ENCODE peak calls at places on chromosomes 11 and 22, in six cellular contexts. One of them, this sample, is unnamed.

GRCh38 chr11:3747704-3748103 is 49.6 kb downstream of the NUP98 start:
- DNase-seq in GF-D8: peak; percentile 13
- DNase-seq in CD8-positive, alpha-beta T cell: no peak
- DNase-seq in T-helper 2 cell: no peak
- DNase-seq in lower leg skin: no peak
- DNase-seq in SK-MEL-5: no peak
- DNase-seq in this sample: peak; percentile 55

GRCh38 chr11:61747389-61748285 is 4.8 kb upstream of the MYRF start:
- DNase-seq in GF-D8: no peak
- DNase-seq in CD8-positive, alpha-beta T cell: no peak
- DNase-seq in T-helper 2 cell: peak; percentile 8
- DNase-seq in lower leg skin: peak; percentile 94
- DNase-seq in SK-MEL-5: peak; percentile 58
- DNase-seq in this sample: peak; percentile 81

GRCh38 chr22:46533434-46533833 is 4.0 kb downstream of the CELSR1 start:
- DNase-seq in GF-D8: no peak
- DNase-seq in CD8-positive, alpha-beta T cell: no peak
- DNase-seq in T-helper 2 cell: no peak
- DNase-seq in lower leg skin: no peak
- DNase-seq in SK-MEL-5: no peak
- DNase-seq in this sample: no peak

GRCh38 chr11:96134622-96135021 is 208.4 kb downstream of the MAML2 start:
- DNase-seq in GF-D8: peak; percentile 3
- DNase-seq in CD8-positive, alpha-beta T cell: no peak
- DNase-seq in T-helper 2 cell: no peak
- DNase-seq in lower leg skin: no peak
- DNase-seq in SK-MEL-5: no peak
- DNase-seq in this sample: peak; percentile 61

GRCh38 chr11:115869780-115870431 is 365.7 kb upstream of the CADM1 start:
- DNase-seq in GF-D8: no peak
- DNase-seq in CD8-positive, alpha-beta T cell: no peak
- DNase-seq in T-helper 2 cell: no peak
- DNase-seq in lower leg skin: no peak
- DNase-seq in SK-MEL-5: peak; percentile 64
- DNase-seq in this sample: no peak

GRCh38 chr11:1199689-1200610 is 22.9 kb upstream of the MUC5B start:
- DNase-seq in GF-D8: no peak
- DNase-seq in CD8-positive, alpha-beta T cell: no peak
- DNase-seq in T-helper 2 cell: no peak
- DNase-seq in lower leg skin: peak; percentile 84
- DNase-seq in SK-MEL-5: no peak
- DNase-seq in this sample: no peak

GRCh38 chr22:48819232-48819631 is 1008.4 kb downstream of the BRD1 start:
- DNase-seq in GF-D8: no peak
- DNase-seq in CD8-positive, alpha-beta T cell: no peak
- DNase-seq in T-helper 2 cell: no peak
- DNase-seq in lower leg skin: peak; percentile 67
- DNase-seq in SK-MEL-5: no peak
- DNase-seq in this sample: no peak

GRCh38 chr11:75066061-75066460 is 30.6 kb downstream of the OR2AT4 start:
- DNase-seq in GF-D8: no peak
- DNase-seq in CD8-positive, alpha-beta T cell: no peak
- DNase-seq in T-helper 2 cell: no peak
- DNase-seq in lower leg skin: no peak
- DNase-seq in SK-MEL-5: no peak
- DNase-seq in this sample: no peak

GRCh38 chr22:30192427-30192826 is 54.1 kb downstream of the LIF start:
- DNase-seq in GF-D8: no peak
- DNase-seq in CD8-positive, alpha-beta T cell: no peak
- DNase-seq in T-helper 2 cell: no peak
- DNase-seq in lower leg skin: no peak
- DNase-seq in SK-MEL-5: no peak
- DNase-seq in this sample: peak; percentile 40

GRCh38 chr11:69943066-69943465 is 123.8 kb upstream of the FGF3 start:
- DNase-seq in GF-D8: no peak
- DNase-seq in CD8-positive, alpha-beta T cell: no peak
- DNase-seq in T-helper 2 cell: no peak
- DNase-seq in lower leg skin: no peak
- DNase-seq in SK-MEL-5: peak; percentile 87
- DNase-seq in this sample: peak; percentile 26

GRCh38 chr11:56885182-56885581 is 103.5 kb upstream of the OR5AK2 start:
- DNase-seq in GF-D8: no peak
- DNase-seq in CD8-positive, alpha-beta T cell: no peak
- DNase-seq in T-helper 2 cell: no peak
- DNase-seq in lower leg skin: no peak
- DNase-seq in SK-MEL-5: peak; percentile 72
- DNase-seq in this sample: no peak

GRCh38 chr22:20267441-20268288 is 453 bp downstream of the RTN4R start:
- DNase-seq in GF-D8: no peak
- DNase-seq in CD8-positive, alpha-beta T cell: no peak
- DNase-seq in T-helper 2 cell: no peak
- DNase-seq in lower leg skin: no peak
- DNase-seq in SK-MEL-5: no peak
- DNase-seq in this sample: no peak

GRCh38 chr11:126229782-126230540 is 18.4 kb downstream of the FAM118B start:
- DNase-seq in GF-D8: no peak
- DNase-seq in CD8-positive, alpha-beta T cell: no peak
- DNase-seq in T-helper 2 cell: no peak
- DNase-seq in lower leg skin: no peak
- DNase-seq in SK-MEL-5: no peak
- DNase-seq in this sample: peak; percentile 58

GRCh38 chr22:29073618-29074275 is 912 bp downstream of the KREMEN1 start:
- DNase-seq in GF-D8: no peak
- DNase-seq in CD8-positive, alpha-beta T cell: no peak
- DNase-seq in T-helper 2 cell: no peak
- DNase-seq in lower leg skin: peak; percentile 91
- DNase-seq in SK-MEL-5: no peak
- DNase-seq in this sample: peak; percentile 12

GRCh38 chr11:47571895-47572294 is 6.5 kb downstream of the PTPMT1 start:
- DNase-seq in GF-D8: no peak
- DNase-seq in CD8-positive, alpha-beta T cell: no peak
- DNase-seq in T-helper 2 cell: no peak
- DNase-seq in lower leg skin: no peak
- DNase-seq in SK-MEL-5: no peak
- DNase-seq in this sample: no peak

GRCh38 chr11:45158891-45159605 is 12.6 kb downstream of the PRDM11 start:
- DNase-seq in GF-D8: no peak
- DNase-seq in CD8-positive, alpha-beta T cell: no peak
- DNase-seq in T-helper 2 cell: no peak
- DNase-seq in lower leg skin: peak; percentile 83
- DNase-seq in SK-MEL-5: no peak
- DNase-seq in this sample: no peak

GRCh38 chr22:17777005-17777716 is 2.9 kb upstream of the BID start:
- DNase-seq in GF-D8: peak; percentile 73
- DNase-seq in CD8-positive, alpha-beta T cell: peak; percentile 81
- DNase-seq in T-helper 2 cell: peak; percentile 39
- DNase-seq in lower leg skin: no peak
- DNase-seq in SK-MEL-5: no peak
- DNase-seq in this sample: peak; percentile 55

GRCh38 chr11:34840736-34841386 is 75.3 kb downstream of the APIP start:
- DNase-seq in GF-D8: peak; percentile 16
- DNase-seq in CD8-positive, alpha-beta T cell: no peak
- DNase-seq in T-helper 2 cell: no peak
- DNase-seq in lower leg skin: no peak
- DNase-seq in SK-MEL-5: peak; percentile 74
- DNase-seq in this sample: peak; percentile 40

GRCh38 chr11:93623179-93623578 is 38.3 kb upstream of the CEP295 start:
- DNase-seq in GF-D8: peak; percentile 2
- DNase-seq in CD8-positive, alpha-beta T cell: no peak
- DNase-seq in T-helper 2 cell: no peak
- DNase-seq in lower leg skin: no peak
- DNase-seq in SK-MEL-5: no peak
- DNase-seq in this sample: no peak

GRCh38 chr11:64206457-64207246 is at the start of gene FERMT3:
- DNase-seq in GF-D8: peak; percentile 95
- DNase-seq in CD8-positive, alpha-beta T cell: peak; percentile 82
- DNase-seq in T-helper 2 cell: peak; percentile 53
- DNase-seq in lower leg skin: peak; percentile 92
- DNase-seq in SK-MEL-5: no peak
- DNase-seq in this sample: peak; percentile 33

GRCh38 chr11:235998-236773 is at the start of gene SIRT3:
- DNase-seq in GF-D8: peak; percentile 35
- DNase-seq in CD8-positive, alpha-beta T cell: peak; percentile 89
- DNase-seq in T-helper 2 cell: peak; percentile 61
- DNase-seq in lower leg skin: peak; percentile 94
- DNase-seq in SK-MEL-5: peak; percentile 82
- DNase-seq in this sample: peak; percentile 85

GRCh38 chr11:3660960-3661359 is 10.2 kb downstream of the CHRNA10 start:
- DNase-seq in GF-D8: no peak
- DNase-seq in CD8-positive, alpha-beta T cell: no peak
- DNase-seq in T-helper 2 cell: no peak
- DNase-seq in lower leg skin: peak; percentile 75
- DNase-seq in SK-MEL-5: no peak
- DNase-seq in this sample: no peak

GRCh38 chr11:30983810-30984441 is 385.6 kb downstream of the DCDC1 start:
- DNase-seq in GF-D8: no peak
- DNase-seq in CD8-positive, alpha-beta T cell: no peak
- DNase-seq in T-helper 2 cell: no peak
- DNase-seq in lower leg skin: no peak
- DNase-seq in SK-MEL-5: no peak
- DNase-seq in this sample: no peak

GRCh38 chr22:37457093-37457893 is 28.9 kb downstream of the MFNG start:
- DNase-seq in GF-D8: no peak
- DNase-seq in CD8-positive, alpha-beta T cell: peak; percentile 80
- DNase-seq in T-helper 2 cell: peak; percentile 77
- DNase-seq in lower leg skin: peak; percentile 92
- DNase-seq in SK-MEL-5: peak; percentile 77
- DNase-seq in this sample: peak; percentile 82

GRCh38 chr22:25153961-25154685 is 45.5 kb upstream of the CRYBB3 start:
- DNase-seq in GF-D8: no peak
- DNase-seq in CD8-positive, alpha-beta T cell: no peak
- DNase-seq in T-helper 2 cell: no peak
- DNase-seq in lower leg skin: no peak
- DNase-seq in SK-MEL-5: peak; percentile 42
- DNase-seq in this sample: peak; percentile 63

GRCh38 chr11:64934765-64935633 is 694 bp downstream of the GPHA2 start:
- DNase-seq in GF-D8: no peak
- DNase-seq in CD8-positive, alpha-beta T cell: no peak
- DNase-seq in T-helper 2 cell: no peak
- DNase-seq in lower leg skin: peak; percentile 76
- DNase-seq in SK-MEL-5: no peak
- DNase-seq in this sample: no peak

GRCh38 chr11:73553266-73553665 is 44.6 kb downstream of the FAM168A start:
- DNase-seq in GF-D8: no peak
- DNase-seq in CD8-positive, alpha-beta T cell: no peak
- DNase-seq in T-helper 2 cell: no peak
- DNase-seq in lower leg skin: no peak
- DNase-seq in SK-MEL-5: peak; percentile 27
- DNase-seq in this sample: no peak

GRCh38 chr22:28329582-28330073 is 350.0 kb downstream of the TTC28 start:
- DNase-seq in GF-D8: no peak
- DNase-seq in CD8-positive, alpha-beta T cell: no peak
- DNase-seq in T-helper 2 cell: no peak
- DNase-seq in lower leg skin: no peak
- DNase-seq in SK-MEL-5: no peak
- DNase-seq in this sample: peak; percentile 17

GRCh38 chr11:31816467-31817053 is 5.4 kb upstream of the PAX6 start:
- DNase-seq in GF-D8: no peak
- DNase-seq in CD8-positive, alpha-beta T cell: no peak
- DNase-seq in T-helper 2 cell: no peak
- DNase-seq in lower leg skin: no peak
- DNase-seq in SK-MEL-5: no peak
- DNase-seq in this sample: no peak

GRCh38 chr11:126751242-126751641 is 249.3 kb downstream of the KIRREL3 start:
- DNase-seq in GF-D8: no peak
- DNase-seq in CD8-positive, alpha-beta T cell: no peak
- DNase-seq in T-helper 2 cell: no peak
- DNase-seq in lower leg skin: no peak
- DNase-seq in SK-MEL-5: no peak
- DNase-seq in this sample: no peak

GRCh38 chr11:123362941-123363340 is 67.1 kb upstream of the GRAMD1B start:
- DNase-seq in GF-D8: no peak
- DNase-seq in CD8-positive, alpha-beta T cell: no peak
- DNase-seq in T-helper 2 cell: no peak
- DNase-seq in lower leg skin: no peak
- DNase-seq in SK-MEL-5: no peak
- DNase-seq in this sample: no peak

GRCh38 chr11:84339796-84340195 is 1053.6 kb upstream of the CCDC90B start:
- DNase-seq in GF-D8: no peak
- DNase-seq in CD8-positive, alpha-beta T cell: no peak
- DNase-seq in T-helper 2 cell: no peak
- DNase-seq in lower leg skin: no peak
- DNase-seq in SK-MEL-5: no peak
- DNase-seq in this sample: no peak

GRCh38 chr11:8209208-8209807 is 40.5 kb upstream of the RIC3 start:
- DNase-seq in GF-D8: no peak
- DNase-seq in CD8-positive, alpha-beta T cell: no peak
- DNase-seq in T-helper 2 cell: no peak
- DNase-seq in lower leg skin: peak; percentile 82
- DNase-seq in SK-MEL-5: peak; percentile 50
- DNase-seq in this sample: no peak

GRCh38 chr22:47457021-47457420 is 694.6 kb downstream of the TBC1D22A start:
- DNase-seq in GF-D8: no peak
- DNase-seq in CD8-positive, alpha-beta T cell: no peak
- DNase-seq in T-helper 2 cell: no peak
- DNase-seq in lower leg skin: no peak
- DNase-seq in SK-MEL-5: no peak
- DNase-seq in this sample: no peak

GRCh38 chr11:71354394-71355105 is 93.6 kb downstream of the DHCR7 start:
- DNase-seq in GF-D8: no peak
- DNase-seq in CD8-positive, alpha-beta T cell: no peak
- DNase-seq in T-helper 2 cell: no peak
- DNase-seq in lower leg skin: no peak
- DNase-seq in SK-MEL-5: no peak
- DNase-seq in this sample: no peak

GRCh38 chr11:69721061-69721460 is 17.2 kb upstream of the FGF19 start:
- DNase-seq in GF-D8: no peak
- DNase-seq in CD8-positive, alpha-beta T cell: no peak
- DNase-seq in T-helper 2 cell: no peak
- DNase-seq in lower leg skin: no peak
- DNase-seq in SK-MEL-5: no peak
- DNase-seq in this sample: no peak

GRCh38 chr11:67613960-67614715 is 7.4 kb downstream of the NDUFV1 start:
- DNase-seq in GF-D8: peak; percentile 77
- DNase-seq in CD8-positive, alpha-beta T cell: peak; percentile 91
- DNase-seq in T-helper 2 cell: peak; percentile 64
- DNase-seq in lower leg skin: no peak
- DNase-seq in SK-MEL-5: peak; percentile 52
- DNase-seq in this sample: peak; percentile 66

GRCh38 chr11:65014146-65014960 is at the start of gene ARL2:
- DNase-seq in GF-D8: peak; percentile 64
- DNase-seq in CD8-positive, alpha-beta T cell: peak; percentile 37
- DNase-seq in T-helper 2 cell: peak; percentile 12
- DNase-seq in lower leg skin: peak; percentile 94
- DNase-seq in SK-MEL-5: no peak
- DNase-seq in this sample: no peak

GRCh38 chr22:39301926-39302325 is 17.5 kb downstream of the RPL3 start:
- DNase-seq in GF-D8: no peak
- DNase-seq in CD8-positive, alpha-beta T cell: no peak
- DNase-seq in T-helper 2 cell: no peak
- DNase-seq in lower leg skin: no peak
- DNase-seq in SK-MEL-5: no peak
- DNase-seq in this sample: no peak

This sample was measured in dermis blood vessel endothelial cell.